ENCODE peak calls at places on chromosomes 1 and 21, in four cellular contexts. One of them, this sample, is unnamed.
A peak's percentile ranks its signal among the peaks of the same experiment; 100 is the strongest.

GRCh38 chr1:5755552-5756125 is 236.6 kb downstream of the NPHP4 start:
- DNase-seq in NCI-H226: no peak
- DNase-seq in AG08396: no peak
- DNase-seq in non-pigmented ciliary epithelial cell: no peak
- DNase-seq in this sample: no peak

GRCh38 chr1:36321119-36321951 is 2.1 kb downstream of the EVA1B start:
- DNase-seq in NCI-H226: no peak
- DNase-seq in AG08396: peak; percentile 94
- DNase-seq in non-pigmented ciliary epithelial cell: no peak
- DNase-seq in this sample: peak; percentile 81

GRCh38 chr1:20634594-20635084 is 1.4 kb downstream of the PINK1 start:
- DNase-seq in NCI-H226: no peak
- DNase-seq in AG08396: peak; percentile 46
- DNase-seq in non-pigmented ciliary epithelial cell: no peak
- DNase-seq in this sample: peak; percentile 80

GRCh38 chr21:38910390-38911008 is 104.8 kb downstream of the ETS2 start:
- DNase-seq in AG08396: no peak
- DNase-seq in NCI-H226: no peak
- DNase-seq in non-pigmented ciliary epithelial cell: no peak
- DNase-seq in this sample: no peak

GRCh38 chr1:73627723-73628122 is 570.3 kb downstream of the LRRIQ3 start:
- DNase-seq in AG08396: no peak
- DNase-seq in NCI-H226: no peak
- DNase-seq in non-pigmented ciliary epithelial cell: no peak
- DNase-seq in this sample: no peak

GRCh38 chr1:186658999-186659398 is 21.2 kb downstream of the PTGS2 start:
- DNase-seq in AG08396: no peak
- DNase-seq in non-pigmented ciliary epithelial cell: no peak
- DNase-seq in NCI-H226: peak; percentile 43
- DNase-seq in this sample: no peak

GRCh38 chr1:21491483-21492170 is 17.6 kb upstream of the ALPL start:
- DNase-seq in NCI-H226: no peak
- DNase-seq in non-pigmented ciliary epithelial cell: no peak
- DNase-seq in AG08396: no peak
- DNase-seq in this sample: no peak

GRCh38 chr1:184685116-184685515 is 69.5 kb downstream of the EDEM3 start:
- DNase-seq in NCI-H226: no peak
- DNase-seq in AG08396: no peak
- DNase-seq in non-pigmented ciliary epithelial cell: no peak
- DNase-seq in this sample: no peak

GRCh38 chr1:25858494-25858893 is 763 bp downstream of the AUNIP start:
- DNase-seq in AG08396: no peak
- DNase-seq in non-pigmented ciliary epithelial cell: no peak
- DNase-seq in NCI-H226: no peak
- DNase-seq in this sample: no peak

GRCh38 chr1:2021550-2021949 is 2.4 kb downstream of the GABRD start:
- DNase-seq in non-pigmented ciliary epithelial cell: no peak
- DNase-seq in AG08396: no peak
- DNase-seq in NCI-H226: no peak
- DNase-seq in this sample: no peak

GRCh38 chr1:5480306-5480705 is 511.9 kb downstream of the NPHP4 start:
- DNase-seq in NCI-H226: no peak
- DNase-seq in non-pigmented ciliary epithelial cell: no peak
- DNase-seq in AG08396: no peak
- DNase-seq in this sample: no peak

GRCh38 chr1:75203415-75204277 is 69.5 kb downstream of the LHX8 start:
- DNase-seq in AG08396: peak; percentile 26
- DNase-seq in non-pigmented ciliary epithelial cell: peak; percentile 15
- DNase-seq in NCI-H226: peak; percentile 2
- DNase-seq in this sample: no peak

GRCh38 chr1:53293123-53293522 is 34.7 kb downstream of the LRP8 start:
- DNase-seq in non-pigmented ciliary epithelial cell: no peak
- DNase-seq in NCI-H226: no peak
- DNase-seq in AG08396: peak; percentile 36
- DNase-seq in this sample: no peak